ENCODE peak calls at places on chromosomes 5 and 9, in nine cellular contexts. E is GM23248; S is naive thymus-derived CD4-positive, alpha-beta T cell; L is stomach; Z is heart left ventricle; P is left lung; K is iPS DF 6.9; G is effector memory CD4-positive, alpha-beta T cell; Y is colonic mucosa. B is an unnamed sample. For H3K4me1 and H3K27me3, the result is how much of the 10 kb centered on the place peaks cover.

GRCh38 chr9:113738898-113739604 is 137.1 kb upstream of the ZNF618 start:
- DNase-seq in P (no peak), S (no peak), G (no peak), E (peak), L (no peak), Z (no peak), Y (no peak), K (no peak), B (no peak)

GRCh38 chr5:83294246-83294645 is 177.3 kb upstream of the VCAN start:
- DNase-seq in E (no peak), Y (no peak), Z (no peak), P (no peak), G (no peak), L (no peak), S (no peak), K (no peak), B (no peak)

GRCh38 chr5:125492977-125493376 is 746.5 kb upstream of the ZNF608 start:
- DNase-seq in G (no peak), L (no peak), P (no peak), E (no peak), K (no peak), Y (no peak), Z (no peak), S (no peak), B (no peak)

GRCh38 chr5:102807878-102808502 is 52.9 kb downstream of the PAM start:
- DNase-seq in E (peak), S (no peak), G (no peak), Y (no peak), P (no peak), K (no peak), L (no peak), Z (no peak), B (peak)

GRCh38 chr5:99037668-99038067 is 108.9 kb upstream of the CHD1 start:
- DNase-seq in Y (peak), K (no peak), E (no peak), L (peak), P (peak), Z (no peak), S (no peak), G (peak), B (peak)

GRCh38 chr5:11378462-11378861 is 525.8 kb downstream of the CTNND2 start:
- DNase-seq in Y (no peak), E (no peak), K (no peak), Z (no peak), G (no peak), L (no peak), P (no peak), S (no peak), B (no peak)

GRCh38 chr9:82206946-82207345 is 218.4 kb downstream of the SPATA31D1 start:
- DNase-seq in P (no peak), Z (no peak), E (no peak), Y (no peak), G (no peak), L (no peak), S (no peak), K (no peak), B (no peak)

GRCh38 chr5:131423056-131423455 is 159.2 kb downstream of the CDC42SE2 start:
- DNase-seq in G (no peak), L (no peak), E (peak), Z (no peak), Y (no peak), K (no peak), P (no peak), S (no peak), B (no peak)

GRCh38 chr9:121744002-121744686 is 92.7 kb downstream of the DAB2IP start:
- DNase-seq in E (peak), Y (peak), K (no peak), Z (peak), G (no peak), P (peak), L (peak), S (peak), B (peak)

GRCh38 chr5:71576241-71576640 is 10.9 kb upstream of the MCCC2 start:
- DNase-seq in G (no peak), Z (no peak), L (no peak), Y (no peak), K (no peak), S (no peak), E (no peak), P (no peak), B (no peak)

GRCh38 chr5:148000036-148000435 is 63.7 kb upstream of the SPINK5 start:
- DNase-seq in Y (no peak), S (no peak), E (no peak), G (no peak), L (no peak), P (no peak), Z (no peak), K (no peak), B (no peak)

GRCh38 chr5:154179846-154180710 is 10.5 kb upstream of the GALNT10 start:
- DNase-seq in Z (peak), S (no peak), K (no peak), Y (peak), P (no peak), L (no peak), G (no peak), E (peak), B (peak)

GRCh38 chr9:38526571-38526970 is 93.8 kb downstream of the ANKRD18A start:
- DNase-seq in G (no peak), S (no peak), Y (no peak), E (no peak), Z (no peak), P (no peak), K (no peak), L (no peak), B (no peak)

GRCh38 chr5:159207222-159207615 is 2.1 kb downstream of the RNF145 start:
- DNase-seq in L (no peak), K (no peak), P (no peak), Z (no peak), G (no peak), E (peak), S (no peak), Y (no peak), B (no peak)

GRCh38 chr5:159207616-159208507 is 1.5 kb downstream of the RNF145 start:
- DNase-seq in P (peak), E (peak), L (peak), G (peak), Y (peak), K (no peak), Z (peak), S (peak), B (peak)

GRCh38 chr5:159206368-159206767 is 3.0 kb downstream of the RNF145 start:
- DNase-seq in Z (no peak), L (no peak), Y (no peak), K (no peak), E (peak), P (no peak), S (no peak), G (no peak), B (no peak)

GRCh38 chr5:159208508-159209437 is 580 bp downstream of the RNF145 start:
- DNase-seq in L (peak), S (peak), E (peak), Z (peak), G (no peak), P (peak), K (no peak), Y (peak), B (peak)

GRCh38 chr5:159206818-159207217 is 2.5 kb downstream of the RNF145 start:
- DNase-seq in K (no peak), E (peak), Z (no peak), S (no peak), L (no peak), Y (no peak), G (no peak), P (no peak), B (no peak)
- H3K4me1 ChIP-seq in K (under half), E (under half), Z (half or more), S (under half), L (under half), Y (under half), G (under half), P (half or more), B (under half)

GRCh38 chr5:6767481-6768063 is 54.3 kb downstream of the TENT4A start:
- DNase-seq in K (no peak), L (no peak), E (no peak), Z (no peak), P (no peak), S (no peak), Y (no peak), G (no peak), B (no peak)

GRCh38 chr5:6763191-6763590 is 50.0 kb downstream of the TENT4A start:
- DNase-seq in Y (no peak), E (no peak), K (no peak), P (no peak), G (no peak), S (no peak), L (no peak), Z (no peak), B (no peak)

GRCh38 chr5:6765612-6766525 is 52.6 kb downstream of the TENT4A start:
- DNase-seq in L (peak), P (peak), K (peak), S (peak), Y (peak), G (peak), E (peak), Z (peak), B (peak)

GRCh38 chr5:6768590-6769230 is 55.5 kb downstream of the TENT4A start:
- DNase-seq in K (no peak), E (no peak), Z (no peak), L (no peak), G (no peak), S (no peak), P (no peak), Y (no peak), B (no peak)

DNA sequence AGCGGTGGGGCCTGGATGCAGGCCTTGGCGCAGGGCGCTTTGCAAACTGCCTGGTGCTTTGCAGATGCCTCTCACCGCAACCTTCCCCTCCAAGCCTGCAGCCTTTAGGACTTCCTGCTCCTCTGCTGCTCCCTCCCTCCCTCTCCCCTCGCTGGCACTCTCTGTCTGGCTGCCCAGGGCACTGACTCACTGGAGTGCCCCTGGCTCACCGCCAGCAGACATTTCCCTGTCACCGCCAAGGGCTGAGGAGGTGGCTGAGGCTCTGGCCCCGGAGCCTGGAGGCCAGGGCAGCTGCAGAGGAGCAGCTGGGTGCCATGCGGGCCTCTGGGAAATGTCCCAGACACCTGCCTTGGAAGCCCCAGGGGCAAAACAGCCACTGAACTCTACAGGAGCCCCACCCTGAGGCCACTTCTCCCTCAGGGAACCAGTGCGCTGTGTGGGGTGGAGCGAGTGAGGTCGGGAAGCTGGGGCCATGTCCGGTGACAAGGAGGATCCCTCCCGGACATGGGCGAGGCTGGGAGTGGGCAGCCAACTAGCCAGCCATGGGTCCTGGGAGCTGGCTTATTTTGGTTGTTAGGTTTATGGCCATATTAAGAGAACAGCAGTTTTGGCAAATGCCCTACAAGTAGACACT is 53.4 kb downstream of the TENT4A start:
- DNase-seq in Y (peak), K (no peak), G (no peak), Z (peak), E (peak), S (no peak), L (peak), P (peak), B (peak)
- H3K27ac ChIP-seq in Y (peak), K (no peak), G (no peak), Z (no peak), E (no peak), S (no peak), L (peak), P (peak), B (peak)

DNA sequence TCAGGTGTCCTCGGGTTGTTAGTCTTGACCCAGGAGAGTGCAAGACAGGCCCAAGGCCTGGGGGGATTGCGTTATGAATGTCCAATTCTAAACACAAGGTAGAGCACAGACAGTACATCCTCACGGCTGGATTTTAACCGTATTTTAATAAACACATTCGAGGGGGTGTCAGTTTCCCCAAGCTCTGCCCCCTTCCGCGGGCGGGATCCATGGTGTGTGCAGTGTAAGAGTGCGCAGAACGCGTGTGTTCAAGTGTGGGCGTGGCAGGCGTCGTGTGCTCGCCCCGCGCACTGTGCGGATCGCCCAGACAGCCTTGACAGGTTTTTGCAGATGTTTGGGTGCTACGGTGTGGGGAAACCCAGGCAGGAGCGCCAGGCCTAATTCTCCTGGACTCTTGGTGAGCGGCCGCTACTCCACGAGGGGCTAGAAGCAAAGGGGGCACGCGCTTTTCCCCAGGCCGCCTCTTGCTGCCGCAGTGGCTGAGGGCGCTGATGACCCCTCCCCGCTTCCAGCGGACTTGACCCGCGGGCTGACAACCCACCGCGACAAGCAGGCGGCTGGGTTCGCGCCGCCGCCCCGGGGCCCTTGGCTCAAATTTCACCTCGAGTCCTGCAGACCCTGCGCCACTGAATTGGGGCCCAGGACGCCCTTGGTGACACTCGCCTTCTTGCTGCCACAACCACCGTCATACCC is 6.0 kb upstream of the DMRT3 start:
- DNase-seq in K (no peak), G (no peak), E (no peak), S (no peak), Z (no peak), L (no peak), P (no peak), Y (no peak), B (no peak)
- H3K27me3 ChIP-seq in K (half or more), G (half or more), E (half or more), S (under half), Z (half or more), L (half or more), P (half or more), Y (half or more), B (under half)

DNA sequence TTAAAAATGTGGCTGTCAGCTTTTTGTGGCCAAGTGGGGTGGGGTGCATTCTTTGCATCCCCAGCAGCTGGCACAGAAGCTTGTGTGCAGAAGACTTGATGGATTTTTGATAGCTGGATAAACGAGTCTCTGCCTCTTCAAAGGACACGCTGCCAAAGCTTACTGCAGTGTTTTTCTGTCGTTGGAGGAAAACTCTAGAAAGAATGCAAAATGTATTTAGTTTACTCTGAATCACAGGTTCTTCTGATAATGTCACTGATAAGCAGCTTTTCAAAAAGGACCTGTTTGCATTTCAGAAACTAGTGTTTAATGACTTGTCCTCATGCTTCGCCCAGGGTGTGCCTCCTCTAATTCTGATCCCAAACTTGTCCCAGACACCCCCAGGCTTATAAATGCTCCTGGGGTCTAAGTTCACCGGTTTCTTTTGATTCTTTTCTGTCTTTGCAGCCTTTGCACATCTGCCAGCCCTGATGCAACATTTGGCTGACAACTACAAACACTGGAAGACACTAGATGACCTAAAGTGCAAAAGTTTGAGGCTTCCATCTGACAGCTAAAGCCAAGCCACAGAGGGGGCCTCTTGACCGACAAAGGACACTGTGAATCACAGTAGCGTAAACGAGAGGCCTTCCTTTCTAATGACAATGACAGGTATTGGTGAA is 66.0 kb downstream of the WDR41 start:
- DNase-seq in G (no peak), S (no peak), L (no peak), Z (no peak), Y (no peak), P (no peak), K (no peak), E (no peak), B (no peak)
- H3K4me1 ChIP-seq in G (under half), S (under half), L (under half), Z (under half), Y (under half), P (under half), K (under half), E (under half), B (under half)

DNA sequence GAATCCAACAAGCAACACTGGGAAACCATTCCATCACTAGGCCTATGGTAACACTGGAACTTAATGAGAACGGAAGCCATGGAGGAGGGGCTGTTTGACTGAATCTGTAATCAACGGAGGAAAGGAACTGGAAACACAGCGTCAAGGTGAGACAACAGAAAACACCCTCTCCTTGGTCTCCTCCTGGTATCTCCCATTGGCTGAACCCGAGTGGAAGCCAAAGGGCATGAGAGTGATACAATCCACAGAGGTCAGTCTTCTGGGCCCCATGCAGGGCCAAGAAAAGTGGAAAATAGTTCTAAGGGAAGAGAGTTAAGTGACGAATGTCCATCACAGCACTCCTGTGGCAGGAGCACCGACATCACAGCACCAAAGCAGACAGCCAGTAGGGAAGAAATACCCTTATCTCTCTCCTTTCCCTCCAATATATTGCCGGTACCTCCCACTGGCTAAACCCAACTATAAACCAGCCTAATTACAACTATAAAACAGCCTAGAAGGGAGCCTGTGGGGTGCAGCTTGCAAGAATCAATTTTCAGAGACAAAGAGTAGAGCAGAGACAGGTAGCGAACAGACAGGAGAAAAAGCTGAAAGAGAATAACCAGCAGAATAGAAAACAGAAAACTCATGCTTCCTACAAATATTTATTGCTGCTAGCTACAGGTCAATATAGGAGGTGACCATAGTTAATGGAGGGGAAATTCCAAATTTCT is 107.4 kb upstream of the IFNE start:
- DNase-seq in P (no peak), L (no peak), K (no peak), E (no peak), S (no peak), Y (no peak), Z (no peak), G (no peak), B (no peak)
- H3K27ac ChIP-seq in P (no peak), L (no peak), K (no peak), E (peak), S (no peak), Y (no peak), Z (no peak), G (no peak), B (no peak)

GRCh38 chr9:137406085-137406773 is 16.7 kb downstream of the EXD3 start:
- DNase-seq in P (no peak), K (no peak), Y (peak), G (no peak), L (no peak), S (no peak), E (no peak), Z (no peak), B (no peak)

GRCh38 chr9:137402752-137403151 is 20.2 kb downstream of the EXD3 start:
- DNase-seq in E (no peak), Y (no peak), S (no peak), L (no peak), K (no peak), Z (no peak), P (no peak), G (no peak), B (no peak)

GRCh38 chr9:137405677-137406081 is 17.3 kb downstream of the EXD3 start:
- DNase-seq in Y (no peak), K (no peak), P (no peak), S (no peak), Z (no peak), E (no peak), L (no peak), G (no peak), B (no peak)

GRCh38 chr9:137404971-137405584 is 17.9 kb downstream of the EXD3 start:
- DNase-seq in E (no peak), S (no peak), Z (no peak), L (no peak), K (no peak), Y (no peak), G (no peak), P (no peak), B (no peak)

GRCh38 chr9:137403281-137403680 is 19.7 kb downstream of the EXD3 start:
- DNase-seq in L (no peak), G (no peak), P (no peak), S (no peak), Y (no peak), K (no peak), E (no peak), Z (no peak), B (no peak)
- H3K27me3 ChIP-seq in L (under half), G (under half), P (under half), S (under half), Y (under half), K (under half), E (under half), Z (under half), B (under half)

B was measured in small intestine.